ENCODE peak calls at places on chromosomes 12 and 14, in nine cellular contexts. One of them, this sample, is unnamed.

GRCh38 chr14:68541128-68541896 is 251.6 kb downstream of the ZFP36L1 start:
- DNase-seq in left ventricle myocardium inferior: no peak
- DNase-seq in NCI-H774: no peak
- DNase-seq in activated T-cell treated with anti-CD3 and anti-CD28 coated beads, Interleukin-2, amount 50 U/mL, for 4 hours: no peak
- DNase-seq in retina: peak
- DNase-seq in iPS DF 19.7: no peak
- DNase-seq in GM13976: no peak
- DNase-seq in ureter: no peak
- DNase-seq in AG09319: no peak
- DNase-seq in this sample: no peak

GRCh38 chr12:62640910-62641448 is 174.4 kb downstream of the MON2 start:
- DNase-seq in left ventricle myocardium inferior: no peak
- DNase-seq in NCI-H774: no peak
- DNase-seq in activated T-cell treated with anti-CD3 and anti-CD28 coated beads, Interleukin-2, amount 50 U/mL, for 4 hours: peak
- DNase-seq in retina: no peak
- DNase-seq in iPS DF 19.7: no peak
- DNase-seq in GM13976: peak
- DNase-seq in ureter: no peak
- DNase-seq in AG09319: no peak
- DNase-seq in this sample: no peak

GRCh38 chr12:78035913-78036658 is 205.4 kb downstream of the NAV3 start:
- DNase-seq in left ventricle myocardium inferior: no peak
- DNase-seq in NCI-H774: peak
- DNase-seq in activated T-cell treated with anti-CD3 and anti-CD28 coated beads, Interleukin-2, amount 50 U/mL, for 4 hours: no peak
- DNase-seq in retina: peak
- DNase-seq in iPS DF 19.7: no peak
- DNase-seq in GM13976: no peak
- DNase-seq in ureter: no peak
- DNase-seq in AG09319: no peak
- DNase-seq in this sample: no peak

GRCh38 chr12:1350934-1351240 is 243.5 kb downstream of the FBXL14 start:
- DNase-seq in left ventricle myocardium inferior: no peak
- DNase-seq in NCI-H774: no peak
- DNase-seq in activated T-cell treated with anti-CD3 and anti-CD28 coated beads, Interleukin-2, amount 50 U/mL, for 4 hours: no peak
- DNase-seq in retina: no peak
- DNase-seq in iPS DF 19.7: no peak
- DNase-seq in GM13976: no peak
- DNase-seq in ureter: no peak
- DNase-seq in AG09319: no peak
- DNase-seq in this sample: no peak

GRCh38 chr14:64762044-64763034 is 58.1 kb downstream of the PLEKHG3 start:
- DNase-seq in left ventricle myocardium inferior: peak
- DNase-seq in NCI-H774: peak
- DNase-seq in activated T-cell treated with anti-CD3 and anti-CD28 coated beads, Interleukin-2, amount 50 U/mL, for 4 hours: peak
- DNase-seq in retina: peak
- DNase-seq in iPS DF 19.7: no peak
- DNase-seq in GM13976: no peak
- DNase-seq in ureter: peak
- DNase-seq in AG09319: peak
- DNase-seq in this sample: peak

GRCh38 chr12:106994579-106995220 is 7.8 kb upstream of the MTERF2 start:
- DNase-seq in left ventricle myocardium inferior: no peak
- DNase-seq in NCI-H774: no peak
- DNase-seq in activated T-cell treated with anti-CD3 and anti-CD28 coated beads, Interleukin-2, amount 50 U/mL, for 4 hours: no peak
- DNase-seq in retina: no peak
- DNase-seq in iPS DF 19.7: no peak
- DNase-seq in GM13976: no peak
- DNase-seq in ureter: no peak
- DNase-seq in AG09319: no peak
- DNase-seq in this sample: no peak

GRCh38 chr12:124493809-124494750 is 73.3 kb downstream of the NCOR2 start:
- DNase-seq in left ventricle myocardium inferior: no peak
- DNase-seq in NCI-H774: no peak
- DNase-seq in activated T-cell treated with anti-CD3 and anti-CD28 coated beads, Interleukin-2, amount 50 U/mL, for 4 hours: peak
- DNase-seq in retina: no peak
- DNase-seq in iPS DF 19.7: no peak
- DNase-seq in GM13976: peak
- DNase-seq in ureter: no peak
- DNase-seq in AG09319: no peak
- DNase-seq in this sample: no peak

GRCh38 chr14:94330857-94331256 is 7.7 kb upstream of the SERPINA6 start:
- DNase-seq in left ventricle myocardium inferior: no peak
- DNase-seq in NCI-H774: no peak
- DNase-seq in activated T-cell treated with anti-CD3 and anti-CD28 coated beads, Interleukin-2, amount 50 U/mL, for 4 hours: no peak
- DNase-seq in retina: no peak
- DNase-seq in iPS DF 19.7: no peak
- DNase-seq in GM13976: no peak
- DNase-seq in ureter: no peak
- DNase-seq in AG09319: no peak
- DNase-seq in this sample: no peak